ENCODE peak calls at places on chromosomes 12 and 14, in ten cellular contexts. One of them, this sample, is unnamed.

GRCh38 chr14:85762523-85762922 is 232.6 kb downstream of the FLRT2 start:
- DNase-seq in ovary: no peak
- DNase-seq in breast epithelium: no peak
- DNase-seq in tibial nerve: no peak
- DNase-seq in A549: no peak
- DNase-seq in sigmoid colon: no peak
- DNase-seq in GM12892: no peak
- DNase-seq in body of pancreas: no peak
- DNase-seq in GM12891: no peak
- DNase-seq in GM12878: no peak
- DNase-seq in this sample: no peak

GRCh38 chr12:115255962-115256361 is 572.0 kb upstream of the TBX3 start:
- DNase-seq in A549: no peak
- DNase-seq in sigmoid colon: no peak
- DNase-seq in tibial nerve: no peak
- DNase-seq in GM12878: no peak
- DNase-seq in GM12891: no peak
- DNase-seq in ovary: no peak
- DNase-seq in GM12892: no peak
- DNase-seq in body of pancreas: no peak
- DNase-seq in breast epithelium: no peak
- DNase-seq in this sample: no peak

GRCh38 chr14:83356080-83356479 is 1822.4 kb upstream of the SEL1L start:
- DNase-seq in breast epithelium: no peak
- DNase-seq in ovary: no peak
- DNase-seq in GM12878: no peak
- DNase-seq in sigmoid colon: no peak
- DNase-seq in tibial nerve: no peak
- DNase-seq in A549: no peak
- DNase-seq in body of pancreas: no peak
- DNase-seq in GM12892: no peak
- DNase-seq in GM12891: no peak
- DNase-seq in this sample: no peak

GRCh38 chr14:68278568-68279436 is 459.2 kb downstream of the RAD51B start:
- DNase-seq in tibial nerve: no peak
- DNase-seq in ovary: no peak
- DNase-seq in body of pancreas: peak
- DNase-seq in GM12892: no peak
- DNase-seq in sigmoid colon: no peak
- DNase-seq in breast epithelium: no peak
- DNase-seq in GM12891: no peak
- DNase-seq in A549: peak
- DNase-seq in GM12878: no peak
- DNase-seq in this sample: peak

GRCh38 chr14:39320318-39320717 is 86.6 kb downstream of the MIA2 start:
- DNase-seq in GM12878: no peak
- DNase-seq in breast epithelium: no peak
- DNase-seq in GM12891: no peak
- DNase-seq in tibial nerve: no peak
- DNase-seq in A549: no peak
- DNase-seq in body of pancreas: no peak
- DNase-seq in GM12892: no peak
- DNase-seq in ovary: no peak
- DNase-seq in sigmoid colon: no peak
- DNase-seq in this sample: no peak

GRCh38 chr12:47741340-47741703 is 16.0 kb upstream of the ENDOU start:
- DNase-seq in sigmoid colon: peak
- DNase-seq in GM12892: no peak
- DNase-seq in A549: no peak
- DNase-seq in breast epithelium: no peak
- DNase-seq in GM12891: no peak
- DNase-seq in tibial nerve: peak
- DNase-seq in ovary: peak
- DNase-seq in GM12878: no peak
- DNase-seq in body of pancreas: peak
- DNase-seq in this sample: peak

GRCh38 chr12:107514887-107515445 is 170.6 kb upstream of the PWP1 start:
- DNase-seq in ovary: no peak
- DNase-seq in sigmoid colon: no peak
- DNase-seq in body of pancreas: no peak
- DNase-seq in breast epithelium: no peak
- DNase-seq in GM12892: no peak
- DNase-seq in GM12891: no peak
- DNase-seq in tibial nerve: peak
- DNase-seq in GM12878: no peak
- DNase-seq in A549: peak
- DNase-seq in this sample: no peak

GRCh38 chr12:95942532-95943230 is at the start of gene CCDC38:
- DNase-seq in body of pancreas: peak
- DNase-seq in GM12878: peak
- DNase-seq in breast epithelium: peak
- DNase-seq in ovary: peak
- DNase-seq in GM12891: peak
- DNase-seq in A549: peak
- DNase-seq in sigmoid colon: peak
- DNase-seq in GM12892: peak
- DNase-seq in tibial nerve: peak
- DNase-seq in this sample: peak

GRCh38 chr14:31947680-31948580 is 129.2 kb upstream of the ARHGAP5 start:
- DNase-seq in body of pancreas: no peak
- DNase-seq in A549: no peak
- DNase-seq in GM12878: no peak
- DNase-seq in breast epithelium: no peak
- DNase-seq in tibial nerve: no peak
- DNase-seq in sigmoid colon: no peak
- DNase-seq in GM12891: no peak
- DNase-seq in GM12892: no peak
- DNase-seq in ovary: no peak
- DNase-seq in this sample: no peak

GRCh38 chr12:4809449-4810218 is 89.4 kb downstream of the GALNT8 start:
- DNase-seq in GM12892: peak
- DNase-seq in body of pancreas: no peak
- DNase-seq in ovary: no peak
- DNase-seq in A549: no peak
- DNase-seq in tibial nerve: no peak
- DNase-seq in GM12878: no peak
- DNase-seq in GM12891: peak
- DNase-seq in breast epithelium: no peak
- DNase-seq in sigmoid colon: no peak
- DNase-seq in this sample: no peak

GRCh38 chr12:323507-323906 is 60.9 kb upstream of the SLC6A13 start:
- DNase-seq in A549: no peak
- DNase-seq in ovary: no peak
- DNase-seq in GM12878: no peak
- DNase-seq in breast epithelium: no peak
- DNase-seq in GM12892: no peak
- DNase-seq in body of pancreas: no peak
- DNase-seq in tibial nerve: no peak
- DNase-seq in sigmoid colon: no peak
- DNase-seq in GM12891: no peak
- DNase-seq in this sample: no peak

GRCh38 chr14:69712637-69713088 is 54.3 kb upstream of the SRSF5 start:
- DNase-seq in breast epithelium: no peak
- DNase-seq in tibial nerve: peak
- DNase-seq in GM12878: no peak
- DNase-seq in GM12892: no peak
- DNase-seq in GM12891: no peak
- DNase-seq in sigmoid colon: peak
- DNase-seq in ovary: no peak
- DNase-seq in A549: no peak
- DNase-seq in body of pancreas: peak
- DNase-seq in this sample: no peak

GRCh38 chr12:64390275-64390851 is at the start of gene C12orf56:
- DNase-seq in GM12891: no peak
- DNase-seq in sigmoid colon: no peak
- DNase-seq in A549: peak
- DNase-seq in breast epithelium: no peak
- DNase-seq in body of pancreas: peak
- DNase-seq in tibial nerve: no peak
- DNase-seq in GM12892: no peak
- DNase-seq in GM12878: no peak
- DNase-seq in ovary: no peak
- DNase-seq in this sample: no peak

GRCh38 chr12:102910792-102911191 is 6.3 kb downstream of the PAH start:
- DNase-seq in A549: no peak
- DNase-seq in sigmoid colon: no peak
- DNase-seq in ovary: no peak
- DNase-seq in GM12892: no peak
- DNase-seq in body of pancreas: no peak
- DNase-seq in GM12891: no peak
- DNase-seq in GM12878: no peak
- DNase-seq in tibial nerve: no peak
- DNase-seq in breast epithelium: no peak
- DNase-seq in this sample: no peak
- TF ChIP-seq POLR2A in A549: no peak
- TF ChIP-seq POLR2A in sigmoid colon: no peak
- TF ChIP-seq POLR2A in ovary: no peak
- TF ChIP-seq POLR2A in GM12892: no peak
- TF ChIP-seq POLR2A in body of pancreas: no peak
- TF ChIP-seq POLR2A in GM12891: no peak
- TF ChIP-seq POLR2A in GM12878: no peak
- TF ChIP-seq POLR2A in tibial nerve: no peak
- TF ChIP-seq POLR2A in breast epithelium: no peak
- TF ChIP-seq POLR2A in this sample: no peak

GRCh38 chr12:13210022-13210539 is 13.6 kb downstream of the EMP1 start:
- DNase-seq in GM12891: no peak
- DNase-seq in sigmoid colon: no peak
- DNase-seq in breast epithelium: no peak
- DNase-seq in GM12878: no peak
- DNase-seq in A549: no peak
- DNase-seq in ovary: no peak
- DNase-seq in GM12892: no peak
- DNase-seq in body of pancreas: no peak
- DNase-seq in tibial nerve: no peak
- DNase-seq in this sample: no peak
- TF ChIP-seq POLR2A in GM12891: no peak
- TF ChIP-seq POLR2A in sigmoid colon: no peak
- TF ChIP-seq POLR2A in breast epithelium: no peak
- TF ChIP-seq POLR2A in GM12878: no peak
- TF ChIP-seq POLR2A in A549: no peak
- TF ChIP-seq POLR2A in ovary: no peak
- TF ChIP-seq POLR2A in GM12892: no peak
- TF ChIP-seq POLR2A in body of pancreas: no peak
- TF ChIP-seq POLR2A in tibial nerve: no peak
- TF ChIP-seq POLR2A in this sample: no peak

GRCh38 chr14:24129410-24129998 is 955 bp upstream of the FITM1 start:
- DNase-seq in GM12878: no peak
- DNase-seq in tibial nerve: no peak
- DNase-seq in A549: no peak
- DNase-seq in body of pancreas: no peak
- DNase-seq in GM12891: no peak
- DNase-seq in ovary: no peak
- DNase-seq in GM12892: no peak
- DNase-seq in breast epithelium: no peak
- DNase-seq in sigmoid colon: no peak
- DNase-seq in this sample: no peak

GRCh38 chr14:24130380-24130716 is at the start of gene FITM1:
- DNase-seq in tibial nerve: no peak
- DNase-seq in sigmoid colon: no peak
- DNase-seq in A549: no peak
- DNase-seq in GM12878: no peak
- DNase-seq in GM12892: no peak
- DNase-seq in body of pancreas: no peak
- DNase-seq in ovary: no peak
- DNase-seq in breast epithelium: no peak
- DNase-seq in GM12891: no peak
- DNase-seq in this sample: no peak

GRCh38 chr14:24131549-24131966 is 1.1 kb downstream of the FITM1 start:
- DNase-seq in breast epithelium: no peak
- DNase-seq in GM12878: no peak
- DNase-seq in GM12892: no peak
- DNase-seq in A549: no peak
- DNase-seq in tibial nerve: no peak
- DNase-seq in GM12891: no peak
- DNase-seq in body of pancreas: no peak
- DNase-seq in ovary: no peak
- DNase-seq in sigmoid colon: no peak
- DNase-seq in this sample: no peak

GRCh38 chr14:24130717-24131548 is 474 bp downstream of the FITM1 start:
- DNase-seq in GM12878: no peak
- DNase-seq in sigmoid colon: no peak
- DNase-seq in GM12891: no peak
- DNase-seq in breast epithelium: no peak
- DNase-seq in tibial nerve: no peak
- DNase-seq in A549: no peak
- DNase-seq in body of pancreas: peak
- DNase-seq in ovary: no peak
- DNase-seq in GM12892: no peak
- DNase-seq in this sample: no peak

GRCh38 chr14:24127673-24128072 is 2.8 kb upstream of the FITM1 start:
- DNase-seq in tibial nerve: no peak
- DNase-seq in sigmoid colon: no peak
- DNase-seq in ovary: no peak
- DNase-seq in GM12878: no peak
- DNase-seq in A549: no peak
- DNase-seq in body of pancreas: no peak
- DNase-seq in GM12891: no peak
- DNase-seq in GM12892: no peak
- DNase-seq in breast epithelium: no peak
- DNase-seq in this sample: no peak
- TF ChIP-seq POLR2A in tibial nerve: no peak
- TF ChIP-seq POLR2A in sigmoid colon: no peak
- TF ChIP-seq POLR2A in ovary: no peak
- TF ChIP-seq POLR2A in GM12878: no peak
- TF ChIP-seq POLR2A in A549: no peak
- TF ChIP-seq POLR2A in body of pancreas: no peak
- TF ChIP-seq POLR2A in GM12891: no peak
- TF ChIP-seq POLR2A in GM12892: no peak
- TF ChIP-seq POLR2A in breast epithelium: no peak
- TF ChIP-seq POLR2A in this sample: no peak

GRCh38 chr12:92506460-92506859 is 196.3 kb upstream of the PLEKHG7 start:
- DNase-seq in sigmoid colon: no peak
- DNase-seq in tibial nerve: no peak
- DNase-seq in GM12892: no peak
- DNase-seq in body of pancreas: peak
- DNase-seq in GM12891: no peak
- DNase-seq in GM12878: no peak
- DNase-seq in breast epithelium: no peak
- DNase-seq in A549: no peak
- DNase-seq in ovary: no peak
- DNase-seq in this sample: no peak

GRCh38 chr12:92505373-92506340 is 197.1 kb upstream of the PLEKHG7 start:
- DNase-seq in body of pancreas: peak
- DNase-seq in GM12891: no peak
- DNase-seq in sigmoid colon: peak
- DNase-seq in ovary: peak
- DNase-seq in tibial nerve: peak
- DNase-seq in GM12878: peak
- DNase-seq in breast epithelium: no peak
- DNase-seq in A549: no peak
- DNase-seq in GM12892: no peak
- DNase-seq in this sample: no peak

GRCh38 chr12:92502417-92503028 is 200.3 kb upstream of the PLEKHG7 start:
- DNase-seq in body of pancreas: peak
- DNase-seq in sigmoid colon: no peak
- DNase-seq in ovary: no peak
- DNase-seq in A549: peak
- DNase-seq in GM12891: no peak
- DNase-seq in GM12878: peak
- DNase-seq in GM12892: no peak
- DNase-seq in breast epithelium: no peak
- DNase-seq in tibial nerve: peak
- DNase-seq in this sample: no peak

GRCh38 chr12:92503977-92504966 is 198.5 kb upstream of the PLEKHG7 start:
- DNase-seq in GM12892: no peak
- DNase-seq in A549: no peak
- DNase-seq in ovary: peak
- DNase-seq in tibial nerve: peak
- DNase-seq in GM12891: no peak
- DNase-seq in sigmoid colon: peak
- DNase-seq in body of pancreas: peak
- DNase-seq in GM12878: no peak
- DNase-seq in breast epithelium: no peak
- DNase-seq in this sample: no peak

GRCh38 chr12:92503029-92503931 is 199.5 kb upstream of the PLEKHG7 start:
- DNase-seq in ovary: peak
- DNase-seq in GM12891: no peak
- DNase-seq in A549: no peak
- DNase-seq in body of pancreas: peak
- DNase-seq in breast epithelium: no peak
- DNase-seq in sigmoid colon: peak
- DNase-seq in GM12878: peak
- DNase-seq in tibial nerve: no peak
- DNase-seq in GM12892: no peak
- DNase-seq in this sample: no peak
- TF ChIP-seq POLR2A in ovary: no peak
- TF ChIP-seq POLR2A in GM12891: peak
- TF ChIP-seq POLR2A in A549: no peak
- TF ChIP-seq POLR2A in body of pancreas: peak
- TF ChIP-seq POLR2A in breast epithelium: no peak
- TF ChIP-seq POLR2A in sigmoid colon: no peak
- TF ChIP-seq POLR2A in GM12878: no peak
- TF ChIP-seq POLR2A in tibial nerve: no peak
- TF ChIP-seq POLR2A in GM12892: peak
- TF ChIP-seq POLR2A in this sample: no peak

This sample was measured in lower leg skin.